ENCODE peak calls at places on chromosomes 7 and 10, in seven cellular contexts. B is frontal cortex; R is left cardiac atrium; C is CD8-positive, alpha-beta T cell; M is non-pigmented ciliary epithelial cell; Q is activated B cell treated with CpG ODN at 0.5 μM for 24 hours; T is smooth muscle cell of the brain vasculature. A is an unnamed sample.

GRCh38 chr10:109676703-109677102 is 246.6 kb downstream of the XPNPEP1 start:
- DNase-seq in R (no peak), M (no peak), B (no peak), C (no peak), T (no peak), Q (no peak), A (no peak)

GRCh38 chr7:98826811-98827231 is 43.0 kb downstream of the TMEM130 start:
- DNase-seq in T (no peak), R (peak), Q (no peak), C (no peak), M (no peak), B (peak), A (no peak)

GRCh38 chr10:62422068-62422590 is 48.0 kb downstream of the ZNF365 start:
- DNase-seq in T (no peak), C (no peak), Q (no peak), M (peak), B (no peak), R (no peak), A (no peak)

GRCh38 chr7:47391726-47392125 is 190.2 kb downstream of the TNS3 start:
- DNase-seq in R (no peak), T (no peak), M (no peak), B (no peak), C (no peak), Q (no peak), A (no peak)

GRCh38 chr10:116771101-116771705 is 28.8 kb upstream of the HSPA12A start:
- DNase-seq in B (no peak), C (no peak), M (no peak), T (peak), Q (no peak), R (peak), A (no peak)

GRCh38 chr10:74145133-74145532 is 5.5 kb downstream of the AP3M1 start:
- DNase-seq in C (no peak), T (peak), B (no peak), R (no peak), M (no peak), Q (no peak), A (no peak)

GRCh38 chr7:100088621-100089457 is at the start of gene COPS6:
- DNase-seq in Q (peak), M (no peak), R (peak), C (peak), B (peak), T (no peak), A (peak)

GRCh38 chr7:122315507-122316466 is 11.2 kb upstream of the FEZF1 start:
- DNase-seq in R (no peak), T (no peak), M (no peak), C (no peak), B (no peak), Q (no peak), A (no peak)

GRCh38 chr10:7397049-7397448 is 13.8 kb downstream of the SFMBT2 start:
- DNase-seq in T (no peak), C (no peak), Q (no peak), B (no peak), M (no peak), R (no peak), A (no peak)

GRCh38 chr7:127943541-127944521 is 87.4 kb downstream of the LRRC4 start:
- DNase-seq in C (no peak), R (peak), Q (no peak), M (peak), B (peak), T (no peak), A (no peak)

GRCh38 chr10:42942279-42942932 is 134.5 kb upstream of the RET start:
- DNase-seq in T (no peak), M (no peak), Q (no peak), R (no peak), B (no peak), C (no peak), A (no peak)

GRCh38 chr10:58754419-58755180 is 241.9 kb downstream of the BICC1 start:
- DNase-seq in Q (no peak), T (peak), B (no peak), R (no peak), C (no peak), M (no peak), A (no peak)

GRCh38 chr7:71824356-71824755 is 587.8 kb downstream of the CALN1 start:
- DNase-seq in T (peak), R (no peak), C (no peak), M (peak), Q (no peak), B (peak), A (no peak)

GRCh38 chr10:24866615-24867583 is 85.5 kb downstream of the PRTFDC1 start:
- DNase-seq in C (no peak), R (peak), Q (no peak), B (no peak), M (peak), T (no peak), A (no peak)

GRCh38 chr7:94240902-94241301 is 153.8 kb upstream of the COL1A2 start:
- DNase-seq in R (no peak), B (no peak), Q (no peak), T (no peak), M (no peak), C (no peak), A (no peak)

GRCh38 chr10:72034040-72034499 is 54.3 kb downstream of the SPOCK2 start:
- DNase-seq in R (no peak), M (no peak), C (no peak), Q (no peak), B (no peak), T (no peak), A (no peak)

GRCh38 chr10:73591935-73592699 is 975 bp upstream of the USP54 start:
- DNase-seq in B (peak), M (no peak), R (peak), T (peak), Q (no peak), C (no peak), A (no peak)

GRCh38 chr7:2732388-2732787 is 44.4 kb downstream of the AMZ1 start:
- DNase-seq in C (no peak), B (no peak), T (no peak), M (no peak), Q (no peak), R (no peak), A (no peak)

GRCh38 chr10:12196531-12197211 is 683 bp downstream of the CDC123 start:
- DNase-seq in B (no peak), R (no peak), C (no peak), M (no peak), T (no peak), Q (no peak), A (no peak)

GRCh38 chr10:31032515-31033132 is 959 bp upstream of the ZNF438 start:
- DNase-seq in B (no peak), R (no peak), M (no peak), Q (no peak), C (no peak), T (no peak), A (no peak)

GRCh38 chr7:68224041-68224534 is 1227.5 kb downstream of the TYW1 start:
- DNase-seq in C (no peak), M (no peak), R (no peak), Q (no peak), T (no peak), B (peak), A (no peak)

GRCh38 chr7:16708980-16709379 is 44.6 kb upstream of the TSPAN13 start:
- DNase-seq in R (no peak), M (peak), C (no peak), Q (no peak), B (no peak), T (peak), A (no peak)

GRCh38 chr7:1670894-1671875 is 1.1 kb downstream of the ELFN1 start:
- DNase-seq in B (peak), R (peak), Q (no peak), T (no peak), C (no peak), M (no peak), A (no peak)

GRCh38 chr10:36097696-36098095 is 455.6 kb upstream of the FZD8 start:
- DNase-seq in M (no peak), B (no peak), T (no peak), Q (no peak), C (no peak), R (no peak), A (no peak)

GRCh38 chr10:131785121-131785460 is 115.7 kb upstream of the PPP2R2D start:
- DNase-seq in Q (no peak), T (no peak), C (no peak), R (no peak), M (no peak), B (no peak), A (no peak)

GRCh38 chr7:44288811-44289340 is 36.5 kb downstream of the CAMK2B start:
- DNase-seq in B (no peak), M (no peak), R (peak), T (no peak), C (no peak), Q (peak), A (no peak)

GRCh38 chr7:33805630-33806233 is 99.6 kb upstream of the BMPER start:
- DNase-seq in R (peak), B (no peak), Q (no peak), M (no peak), C (no peak), T (no peak), A (no peak)

A was measured in activated T-helper 2 cell treated with anti-CD3 and anti-CD28 coated beads, Interferon-gamma antibody, Interleukin-2, Interleukin-4, amounts not matched to agents 10 μg/mL and 5 μg/mL and 100 μg/mL, durations not matched to agents 14 hours and 24 hours and 36 hours.